ENCODE peak calls at places on chromosomes 13 and 19, in six cellular contexts. J, T, O, I, C and S are unnamed samples. For H3K4me1, the result is how much of the 10 kb centered on the place peaks cover.

GRCh38 chr19:36032251-36033104 is at the start of gene CLIP3:
- DNase-seq in I (no peak), J (peak), C (peak), T (peak), O (no peak), S (peak)

GRCh38 chr13:113548778-113549621 is 35.6 kb upstream of the TFDP1 start:
- DNase-seq in J (peak), O (no peak), I (no peak), T (no peak), C (no peak), S (no peak)

GRCh38 chr19:42563352-42564210 is 31.1 kb downstream of the CEACAM8 start:
- DNase-seq in J (no peak), I (no peak), O (no peak), C (no peak), T (no peak), S (no peak)

GRCh38 chr19:16542894-16543498 is 759 bp upstream of the CHERP start:
- DNase-seq in O (no peak), J (no peak), I (no peak), C (no peak), T (no peak), S (no peak)

GRCh38 chr19:4575978-4576933 is 16.8 kb upstream of the SEMA6B start:
- DNase-seq in C (peak), J (peak), O (no peak), T (peak), I (peak), S (no peak)

GRCh38 chr13:60494296-60494695 is 97.3 kb downstream of the TDRD3 start:
- DNase-seq in C (no peak), T (no peak), O (no peak), I (no peak), J (no peak), S (no peak)

GRCh38 chr13:80173224-80173623 is 167.7 kb downstream of the SPRY2 start:
- DNase-seq in I (no peak), T (no peak), J (no peak), C (no peak), O (no peak), S (no peak)

GRCh38 chr19:9757544-9758501 is 10.7 kb downstream of the ZNF846 start:
- DNase-seq in I (no peak), C (no peak), T (no peak), O (no peak), J (no peak), S (no peak)

GRCh38 chr13:72983085-72983768 is 75.6 kb upstream of the KLF5 start:
- DNase-seq in T (no peak), J (no peak), C (no peak), I (no peak), O (no peak), S (no peak)

GRCh38 chr13:112711528-112712265 is 21.9 kb downstream of the ATP11A start:
- DNase-seq in T (no peak), O (peak), J (no peak), I (no peak), C (peak), S (peak)

GRCh38 chr13:38785490-38785889 is 98.6 kb downstream of the FREM2 start:
- DNase-seq in T (no peak), O (no peak), C (no peak), I (no peak), J (no peak), S (no peak)

GRCh38 chr19:17296278-17296677 is 6.9 kb downstream of the ABHD8 start:
- DNase-seq in I (no peak), O (peak), J (no peak), T (no peak), C (no peak), S (no peak)

GRCh38 chr19:51339313-51339686 is 2.6 kb downstream of the VSIG10L start:
- DNase-seq in O (no peak), J (no peak), T (no peak), I (no peak), C (no peak), S (no peak)

GRCh38 chr19:7697721-7698287 is 4.1 kb downstream of the FCER2 start:
- DNase-seq in T (no peak), C (no peak), J (no peak), I (no peak), O (no peak), S (no peak)
- H3K4me1 ChIP-seq in T (under half), C (under half), J (under half), I (under half), O (under half), S (under half)

GRCh38 chr19:58558066-58558622 is at the start of gene UBE2M:
- DNase-seq in J (no peak), I (peak), C (peak), O (no peak), T (peak), S (peak)
- H3K4me1 ChIP-seq in J (half or more), I (half or more), C (half or more), O (half or more), T (under half), S (under half)

GRCh38 chr19:3405261-3405653 is 38.9 kb downstream of the NFIC start:
- DNase-seq in J (no peak), O (no peak), I (no peak), C (no peak), T (no peak), S (no peak)

GRCh38 chr19:3404324-3405260 is 38.2 kb downstream of the NFIC start:
- DNase-seq in O (peak), T (no peak), I (no peak), J (peak), C (peak), S (peak)

GRCh38 chr19:3402631-3403443 is 36.5 kb downstream of the NFIC start:
- DNase-seq in J (no peak), C (no peak), T (no peak), O (no peak), I (no peak), S (no peak)

GRCh38 chr19:3401004-3401768 is 34.8 kb downstream of the NFIC start:
- DNase-seq in O (no peak), I (no peak), T (no peak), C (no peak), J (no peak), S (no peak)

GRCh38 chr19:3403489-3404323 is 37.3 kb downstream of the NFIC start:
- DNase-seq in C (peak), J (peak), O (peak), I (no peak), T (no peak), S (peak)
- H3K4me1 ChIP-seq in C (half or more), J (half or more), O (half or more), I (under half), T (under half), S (under half)

DNA sequence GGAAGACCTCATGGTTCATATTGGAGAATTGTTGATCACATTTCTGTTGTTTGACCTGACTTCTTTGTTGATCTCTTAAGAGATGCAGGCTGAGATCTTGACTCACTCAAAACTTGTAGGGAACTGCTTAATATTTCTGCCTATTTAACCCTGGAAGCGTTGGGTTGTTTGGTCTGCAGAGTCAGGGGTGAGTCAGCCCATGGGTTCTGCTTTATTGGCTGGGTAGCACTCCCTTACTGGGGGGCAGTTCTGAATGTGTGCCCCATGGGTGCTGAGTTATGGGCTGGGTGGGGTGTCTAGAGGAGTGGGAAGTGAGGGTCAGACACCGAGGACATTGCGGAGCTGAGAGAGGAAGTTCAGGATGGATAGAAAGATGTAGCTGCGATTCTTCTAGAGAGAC is 87.9 kb downstream of the LRCH1 start:
- DNase-seq in J (no peak), I (no peak), T (no peak), C (no peak), O (no peak), S (peak)
- H3K4me1 ChIP-seq in J (half or more), I (under half), T (under half), C (half or more), O (half or more), S (under half)

GRCh38 chr19:44738161-44738535 is 10.4 kb upstream of the BCL3 start:
- DNase-seq in O (no peak), J (no peak), I (no peak), C (no peak), T (no peak), S (no peak)
- H3K4me1 ChIP-seq in O (under half), J (under half), I (under half), C (under half), T (under half), S (under half)

DNA sequence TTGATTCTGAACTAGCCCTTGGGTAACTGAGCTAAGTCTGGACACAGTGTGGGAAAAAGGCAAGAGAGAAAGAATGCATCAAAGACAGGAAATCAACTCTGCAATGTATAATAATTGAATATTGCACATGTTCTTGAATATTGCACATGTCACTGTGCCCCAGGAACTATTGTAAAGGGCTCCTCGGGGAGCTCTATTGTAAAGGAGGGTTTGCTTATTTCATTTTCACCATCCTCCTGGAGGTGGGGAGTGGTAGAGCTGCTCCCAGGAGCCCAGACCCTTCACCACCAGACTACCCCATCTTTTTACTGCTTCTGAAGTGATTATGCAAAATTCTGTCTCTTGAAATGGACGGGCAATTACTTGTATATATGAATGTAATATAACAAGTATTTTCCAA is 44.4 kb upstream of the ITM2B start:
- DNase-seq in I (no peak), J (no peak), C (no peak), T (no peak), O (no peak), S (no peak)
- H3K4me1 ChIP-seq in I (half or more), J (under half), C (under half), T (under half), O (under half), S (under half)

GRCh38 chr13:46607768-46608553 is 55.0 kb downstream of the LRCH1 start:
- DNase-seq in I (no peak), T (no peak), J (no peak), O (no peak), C (no peak), S (no peak)

GRCh38 chr13:46609052-46609451 is 56.1 kb downstream of the LRCH1 start:
- DNase-seq in O (peak), I (no peak), T (no peak), C (no peak), J (no peak), S (no peak)

GRCh38 chr13:46606915-46607413 is 54.0 kb downstream of the LRCH1 start:
- DNase-seq in J (no peak), O (no peak), C (no peak), T (no peak), I (no peak), S (no peak)

GRCh38 chr13:46612258-46612657 is 59.3 kb downstream of the LRCH1 start:
- DNase-seq in C (no peak), J (no peak), O (no peak), T (no peak), I (no peak), S (no peak)

DNA sequence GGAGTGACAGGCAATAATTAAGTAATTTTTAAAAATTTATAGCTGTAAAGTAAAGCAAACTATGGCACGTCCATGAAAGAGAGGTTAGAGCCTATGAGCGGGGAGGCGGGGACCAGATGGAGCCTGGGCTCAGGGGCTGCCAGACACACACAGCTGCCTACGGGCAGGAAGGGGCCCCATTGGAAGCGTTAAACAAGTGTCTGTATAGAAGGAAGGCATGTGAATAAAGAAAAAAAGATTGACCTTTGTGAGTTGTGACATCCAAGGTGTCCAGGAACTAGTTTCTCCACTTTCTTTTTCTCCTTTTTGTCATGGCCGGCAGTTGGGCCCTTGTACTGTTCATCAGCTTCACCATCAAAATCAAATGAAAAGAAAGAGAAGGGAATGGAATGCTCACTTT is 56.8 kb downstream of the LRCH1 start:
- DNase-seq in T (no peak), I (no peak), J (no peak), C (no peak), O (peak), S (no peak)
- H3K4me1 ChIP-seq in T (under half), I (under half), J (under half), C (half or more), O (under half), S (under half)

GRCh38 chr13:29471551-29471950 is 123.9 kb downstream of the SLC7A1 start:
- DNase-seq in T (no peak), I (no peak), O (no peak), J (no peak), C (no peak), S (no peak)
- H3K4me1 ChIP-seq in T (under half), I (under half), O (under half), J (under half), C (under half), S (under half)

GRCh38 chr19:2735374-2735773 is 4.4 kb downstream of the SLC39A3 start:
- DNase-seq in O (no peak), T (no peak), C (no peak), I (no peak), J (no peak), S (no peak)
- H3K4me1 ChIP-seq in O (under half), T (under half), C (under half), I (under half), J (under half), S (under half)

GRCh38 chr19:48644839-48645651 is 942 bp downstream of the CA11 start:
- DNase-seq in J (peak), C (peak), O (no peak), I (peak), T (peak), S (peak)

GRCh38 chr19:48641850-48642249 is 4.1 kb downstream of the CA11 start:
- DNase-seq in I (no peak), J (no peak), O (no peak), C (no peak), T (no peak), S (no peak)

GRCh38 chr19:48644355-48644754 is 1.6 kb downstream of the CA11 start:
- DNase-seq in J (no peak), O (no peak), I (no peak), T (no peak), C (no peak), S (no peak)

GRCh38 chr19:48645652-48646191 is at the start of gene CA11:
- DNase-seq in C (no peak), J (no peak), O (no peak), T (no peak), I (no peak), S (no peak)

GRCh38 chr19:48642862-48643261 is 3.1 kb downstream of the CA11 start:
- DNase-seq in T (no peak), I (no peak), O (no peak), C (no peak), J (no peak), S (no peak)
- H3K4me1 ChIP-seq in T (under half), I (under half), O (under half), C (under half), J (under half), S (under half)